ENCODE peak calls at places on chromosomes 5 and 9, in five cellular contexts. One of them, this sample, is unnamed.

GRCh38 chr5:172683696-172684464 is 42.8 kb downstream of the NEURL1B start:
- DNase-seq in psoas muscle: no peak
- DNase-seq in spleen: peak; percentile 80
- DNase-seq in posterior cingulate gyrus: no peak
- DNase-seq in adrenal gland: no peak
- DNase-seq in this sample: peak; percentile 87

GRCh38 chr5:120012441-120012840 is 383.1 kb downstream of the FAM170A start:
- DNase-seq in psoas muscle: no peak
- DNase-seq in spleen: no peak
- DNase-seq in adrenal gland: no peak
- DNase-seq in posterior cingulate gyrus: no peak
- DNase-seq in this sample: no peak

GRCh38 chr5:155539958-155540595 is 526.5 kb downstream of the KIF4B start:
- DNase-seq in posterior cingulate gyrus: no peak
- DNase-seq in psoas muscle: no peak
- DNase-seq in adrenal gland: no peak
- DNase-seq in spleen: no peak
- DNase-seq in this sample: peak; percentile 18

GRCh38 chr5:163696270-163696887 is 191.0 kb downstream of the MAT2B start:
- DNase-seq in spleen: no peak
- DNase-seq in psoas muscle: no peak
- DNase-seq in adrenal gland: peak; percentile 66
- DNase-seq in posterior cingulate gyrus: peak; percentile 31
- DNase-seq in this sample: peak; percentile 90

GRCh38 chr5:60403343-60404006 is 296.5 kb downstream of the DEPDC1B start:
- DNase-seq in posterior cingulate gyrus: no peak
- DNase-seq in psoas muscle: no peak
- DNase-seq in adrenal gland: no peak
- DNase-seq in spleen: no peak
- DNase-seq in this sample: no peak

GRCh38 chr9:106893088-106893487 is 30.1 kb downstream of the ZNF462 start:
- DNase-seq in adrenal gland: no peak
- DNase-seq in spleen: no peak
- DNase-seq in posterior cingulate gyrus: no peak
- DNase-seq in psoas muscle: no peak
- DNase-seq in this sample: no peak

GRCh38 chr5:157506981-157507780 is 47.2 kb downstream of the NIPAL4 start:
- DNase-seq in psoas muscle: no peak
- DNase-seq in spleen: no peak
- DNase-seq in adrenal gland: no peak
- DNase-seq in posterior cingulate gyrus: no peak
- DNase-seq in this sample: no peak

GRCh38 chr5:159444441-159445082 is 114.3 kb upstream of the IL12B start:
- DNase-seq in psoas muscle: no peak
- DNase-seq in adrenal gland: no peak
- DNase-seq in spleen: no peak
- DNase-seq in posterior cingulate gyrus: no peak
- DNase-seq in this sample: peak; percentile 87

GRCh38 chr5:149205625-149206523 is 64.6 kb downstream of the ABLIM3 start:
- DNase-seq in spleen: no peak
- DNase-seq in posterior cingulate gyrus: no peak
- DNase-seq in adrenal gland: peak; percentile 86
- DNase-seq in psoas muscle: peak; percentile 82
- DNase-seq in this sample: no peak

GRCh38 chr9:105415344-105415980 is 32.4 kb upstream of the FSD1L start:
- DNase-seq in spleen: no peak
- DNase-seq in adrenal gland: peak; percentile 76
- DNase-seq in psoas muscle: no peak
- DNase-seq in posterior cingulate gyrus: peak; percentile 16
- DNase-seq in this sample: peak; percentile 87

GRCh38 chr5:123007771-123008170 is 28.8 kb downstream of the PPIC start:
- DNase-seq in psoas muscle: no peak
- DNase-seq in posterior cingulate gyrus: no peak
- DNase-seq in spleen: no peak
- DNase-seq in adrenal gland: no peak
- DNase-seq in this sample: no peak

GRCh38 chr5:141753971-141754713 is 72.1 kb upstream of the ARAP3 start:
- DNase-seq in psoas muscle: no peak
- DNase-seq in adrenal gland: peak; percentile 62
- DNase-seq in posterior cingulate gyrus: no peak
- DNase-seq in spleen: no peak
- DNase-seq in this sample: peak; percentile 91

GRCh38 chr5:63959177-63959982 is 2.9 kb downstream of the HTR1A start:
- DNase-seq in psoas muscle: peak; percentile 12
- DNase-seq in spleen: peak; percentile 70
- DNase-seq in adrenal gland: peak; percentile 70
- DNase-seq in posterior cingulate gyrus: peak; percentile 81
- DNase-seq in this sample: peak; percentile 79

GRCh38 chr5:21142791-21143190 is 1154.8 kb upstream of the CDH18 start:
- DNase-seq in posterior cingulate gyrus: no peak
- DNase-seq in spleen: no peak
- DNase-seq in adrenal gland: no peak
- DNase-seq in psoas muscle: no peak
- DNase-seq in this sample: no peak

GRCh38 chr9:27537027-27537435 is 7.4 kb upstream of the MOB3B start:
- DNase-seq in adrenal gland: no peak
- DNase-seq in spleen: no peak
- DNase-seq in psoas muscle: peak; percentile 64
- DNase-seq in posterior cingulate gyrus: no peak
- DNase-seq in this sample: peak; percentile 48

GRCh38 chr5:133475986-133476385 is 136.4 kb downstream of the FSTL4 start:
- DNase-seq in psoas muscle: no peak
- DNase-seq in adrenal gland: peak; percentile 5
- DNase-seq in spleen: no peak
- DNase-seq in posterior cingulate gyrus: no peak
- DNase-seq in this sample: no peak

GRCh38 chr5:120479066-120479465 is 15.0 kb downstream of the PRR16 start:
- DNase-seq in spleen: no peak
- DNase-seq in adrenal gland: no peak
- DNase-seq in posterior cingulate gyrus: no peak
- DNase-seq in psoas muscle: no peak
- DNase-seq in this sample: no peak

GRCh38 chr9:126643945-126644527 is 30.3 kb downstream of the LMX1B start:
- DNase-seq in spleen: no peak
- DNase-seq in psoas muscle: no peak
- DNase-seq in adrenal gland: no peak
- DNase-seq in posterior cingulate gyrus: no peak
- DNase-seq in this sample: peak; percentile 58

GRCh38 chr5:54717870-54718269 is 200.3 kb downstream of the SNX18 start:
- DNase-seq in spleen: no peak
- DNase-seq in psoas muscle: no peak
- DNase-seq in adrenal gland: no peak
- DNase-seq in posterior cingulate gyrus: no peak
- DNase-seq in this sample: no peak